ENCODE peak calls at places on chromosomes 5 and 9, in seven cellular contexts. O is spleen, N is OCI-LY7, R is heart right ventricle, I is hepatocyte, Q is aorta, B is DND-41. C is an unnamed sample. For H3K4me1 and H3K36me3, the result is how much of the 10 kb centered on the place peaks cover.

GRCh38 chr5:179504600-179505396 is 45.6 kb upstream of the RUFY1 start:
- DNase-seq in I (peak), R (no peak), N (no peak), O (no peak), B (no peak), Q (no peak), C (no peak)

GRCh38 chr5:54093861-54094260 is 216.5 kb downstream of the ARL15 start:
- DNase-seq in B (no peak), I (no peak), N (no peak), Q (no peak), O (no peak), R (no peak), C (no peak)

GRCh38 chr5:150780180-150780692 is 1.7 kb downstream of the SMIM3 start:
- DNase-seq in B (peak), I (no peak), O (no peak), R (peak), Q (no peak), N (no peak), C (no peak)

GRCh38 chr5:62354028-62354874 is 48.2 kb downstream of the KIF2A start:
- DNase-seq in Q (no peak), I (peak), O (no peak), N (peak), R (peak), B (no peak), C (peak)

GRCh38 chr5:124034963-124035362 is 523.0 kb downstream of the CSNK1G3 start:
- DNase-seq in R (no peak), B (no peak), Q (no peak), O (no peak), N (peak), I (no peak), C (no peak)

GRCh38 chr9:79617395-79617794 is 45.6 kb downstream of the TLE4 start:
- DNase-seq in B (no peak), N (no peak), Q (no peak), O (no peak), R (peak), I (no peak), C (no peak)

GRCh38 chr5:9715891-9716335 is 85.8 kb upstream of the TAS2R1 start:
- DNase-seq in R (no peak), B (no peak), O (no peak), N (no peak), I (no peak), Q (no peak), C (no peak)

GRCh38 chr5:180689071-180689694 is 39.8 kb upstream of the FLT4 start:
- DNase-seq in I (no peak), Q (no peak), R (no peak), N (no peak), O (no peak), B (peak), C (peak)

GRCh38 chr5:50867140-50867539 is 200.7 kb downstream of the PARP8 start:
- DNase-seq in Q (no peak), I (no peak), B (no peak), R (no peak), N (no peak), O (no peak), C (no peak)

DNA sequence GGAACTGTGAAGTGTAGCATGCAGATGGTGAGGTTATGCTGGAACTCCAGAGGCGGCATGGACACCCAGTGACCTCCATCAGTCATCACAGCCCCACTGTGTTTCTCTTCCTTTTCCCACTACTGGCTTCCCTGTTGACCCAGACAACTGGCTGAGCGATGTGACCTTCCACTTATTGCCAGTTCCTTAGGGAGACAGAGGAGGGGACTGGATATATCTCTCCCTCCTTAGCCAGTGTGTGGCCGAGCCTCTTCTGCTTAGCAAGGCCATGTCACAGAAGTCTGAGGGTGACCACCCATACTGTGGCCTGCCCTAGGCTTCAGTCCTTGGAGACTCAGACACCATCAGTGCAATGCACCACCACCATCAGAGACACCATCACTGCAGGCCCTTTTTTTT is 3.0 kb upstream of the PHYKPL start:
- DNase-seq in Q (no peak), O (peak), B (no peak), R (no peak), I (no peak), N (no peak), C (no peak)
- H3K4me1 ChIP-seq in Q (under half), O (half or more), B (under half), R (half or more), I (under half), N (half or more), C (half or more)

GRCh38 chr9:95049761-95050160 is 267.7 kb downstream of the FANCC start:
- DNase-seq in N (no peak), R (no peak), B (no peak), Q (no peak), O (no peak), I (no peak), C (no peak)
- H3K4me3 ChIP-seq in N (no peak), R (peak), B (no peak), Q (peak), O (no peak), I (peak), C (no peak)

GRCh38 chr5:141761-142160 is 49.5 kb upstream of the LRRC14B start:
- DNase-seq in N (no peak), I (no peak), O (no peak), B (no peak), R (no peak), Q (no peak), C (no peak)
- H3K36me3 ChIP-seq in N (under half), I (under half), O (under half), B (under half), R (under half), Q (under half), C (under half)

DNA sequence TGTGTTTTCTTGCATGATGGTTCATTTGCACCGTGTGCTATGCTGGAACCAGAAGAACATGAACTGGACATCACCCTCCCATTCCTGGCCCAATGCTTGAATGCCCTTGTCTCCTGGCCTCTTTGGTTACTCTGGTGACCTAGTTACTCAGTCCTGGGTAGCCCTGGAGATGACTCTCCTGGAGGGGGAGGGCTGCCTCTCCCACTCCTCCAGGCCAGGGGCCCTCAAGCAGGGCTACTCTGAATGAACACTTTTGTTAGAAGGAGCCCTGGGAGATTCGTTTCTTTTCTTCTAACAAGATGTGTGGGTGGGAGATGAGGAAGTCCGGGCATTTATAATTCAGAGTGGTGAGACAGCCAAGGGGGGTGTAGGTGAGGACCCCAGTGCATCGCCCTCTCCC is 12.0 kb upstream of the NKX2-5 start:
- DNase-seq in I (no peak), N (no peak), Q (no peak), B (no peak), O (peak), R (no peak), C (no peak)
- H3K4me1 ChIP-seq in I (under half), N (under half), Q (under half), B (under half), O (under half), R (under half), C (under half)

DNA sequence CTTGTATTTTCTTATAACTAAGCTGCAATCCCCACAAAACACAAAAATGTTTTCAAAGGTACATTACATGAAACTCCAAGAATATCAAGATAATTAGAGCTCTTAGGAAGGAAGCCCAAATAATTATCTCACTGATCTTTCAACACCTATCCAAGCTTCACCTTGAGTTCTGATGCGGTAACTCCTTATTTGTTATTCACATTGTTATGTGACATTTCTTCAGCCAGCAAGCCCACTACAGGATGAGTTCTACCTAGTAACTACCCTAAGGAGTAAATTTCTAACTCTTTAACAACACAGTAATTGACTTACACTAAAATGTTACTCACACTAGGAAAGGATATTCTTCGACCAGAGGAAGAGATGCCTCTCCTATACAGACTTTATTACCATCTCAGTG is 9.9 kb downstream of the NR6A1 start:
- DNase-seq in Q (no peak), O (no peak), N (no peak), R (no peak), B (no peak), I (no peak), C (no peak)
- H3K4me3 ChIP-seq in Q (no peak), O (no peak), N (no peak), R (no peak), B (no peak), I (no peak), C (no peak)

DNA sequence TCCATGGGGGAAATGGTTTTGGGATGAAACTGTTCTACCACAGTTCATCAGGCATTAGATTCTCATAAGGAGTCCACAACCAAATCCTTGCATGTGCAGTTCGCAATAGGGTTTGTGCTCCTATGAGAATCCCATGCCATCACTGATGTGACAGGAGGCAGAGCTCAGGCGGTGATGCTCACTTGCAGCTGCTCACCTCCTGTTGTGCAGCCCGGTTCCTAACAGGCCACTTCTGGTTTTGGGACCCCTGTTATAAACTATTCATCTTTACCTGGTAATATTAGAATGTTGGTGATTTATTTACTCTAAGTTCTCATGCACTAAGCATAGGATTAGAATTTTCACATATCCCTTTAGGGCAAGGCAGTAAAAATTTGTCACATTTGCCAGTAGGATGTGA is 122.3 kb downstream of the CDC42SE2 start:
- DNase-seq in O (no peak), N (no peak), Q (no peak), B (no peak), R (no peak), I (no peak), C (no peak)
- H3K36me3 ChIP-seq in O (half or more), N (half or more), Q (under half), B (half or more), R (under half), I (under half), C (under half)

C was measured in CD4-positive, alpha-beta memory T cell.